ENCODE peak calls at places on chromosomes 1 and 21, in nine cellular contexts. R is astrocyte, N is neural progenitor cell, F is fibroblast of lung, A is OCI-LY7, O is mammary epithelial cell, L is HCT116, B is K562, M is hepatocyte. U is an unnamed sample.

GRCh38 chr1:41239988-41240610 is 2.0 kb downstream of the SCMH1 start:
- DNase-seq in R (peak; percentile 53), N (no peak), F (peak; percentile 64), A (peak; percentile 55), O (peak; percentile 59), L (no peak), B (no peak), M (peak; percentile 57), U (peak; percentile 9)

GRCh38 chr1:28123461-28123961 is 35.1 kb upstream of the EYA3 start:
- DNase-seq in R (peak; percentile 92), N (no peak), F (peak; percentile 93), A (no peak), O (peak; percentile 86), L (no peak), B (no peak), M (no peak), U (peak; percentile 77)

GRCh38 chr1:182616130-182617074 is 12.2 kb upstream of the RGS16 start:
- DNase-seq in R (peak; percentile 49), N (peak; percentile 81), F (peak; percentile 57), A (peak; percentile 86), O (peak; percentile 6), L (no peak), B (no peak), M (peak; percentile 69), U (no peak)

GRCh38 chr21:40631201-40631600 is 215.8 kb downstream of the DSCAM start:
- DNase-seq in R (peak; percentile 83), N (no peak), F (peak; percentile 88), A (no peak), O (peak; percentile 13), L (no peak), B (no peak), M (no peak), U (no peak)

GRCh38 chr1:150577557-150578277 is 1.7 kb downstream of the MCL1 start:
- DNase-seq in R (no peak), N (no peak), F (peak; percentile 34), A (peak; percentile 50), O (no peak), L (no peak), B (peak; percentile 24), M (peak; percentile 11), U (no peak)

GRCh38 chr1:155277896-155278688 is 829 bp downstream of the HCN3 start:
- DNase-seq in R (no peak), N (peak; percentile 91), F (peak; percentile 23), A (peak; percentile 75), O (peak; percentile 45), L (no peak), B (peak; percentile 87), M (peak; percentile 85), U (peak; percentile 55)

GRCh38 chr1:112905420-112906154 is 50.4 kb downstream of the SLC16A1 start:
- DNase-seq in R (no peak), N (no peak), F (no peak), A (no peak), O (no peak), L (no peak), B (no peak), M (peak; percentile 33), U (no peak)

GRCh38 chr1:178973671-178974091 is 52.0 kb upstream of the FAM20B start:
- DNase-seq in R (peak; percentile 8), N (no peak), F (peak; percentile 18), A (peak; percentile 65), O (no peak), L (no peak), B (no peak), M (no peak), U (no peak)

GRCh38 chr1:29269356-29269755 is 33.0 kb downstream of the PTPRU start:
- DNase-seq in R (no peak), N (no peak), F (no peak), A (no peak), O (no peak), L (no peak), B (no peak), M (no peak), U (no peak)

GRCh38 chr21:26506951-26507350 is 66.1 kb downstream of the CYYR1 start:
- DNase-seq in R (peak; percentile 42), N (no peak), F (peak; percentile 54), A (no peak), O (peak; percentile 86), L (no peak), B (no peak), M (peak; percentile 11), U (no peak)

GRCh38 chr1:9394010-9394409 is 101.3 kb downstream of the SPSB1 start:
- DNase-seq in R (no peak), N (no peak), F (no peak), A (no peak), O (no peak), L (no peak), B (no peak), M (no peak), U (no peak)

GRCh38 chr1:113934511-113935055 is 5.5 kb downstream of the HIPK1 start:
- DNase-seq in R (no peak), N (no peak), F (no peak), A (no peak), O (no peak), L (no peak), B (no peak), M (no peak), U (no peak)

GRCh38 chr1:113934006-113934405 is 4.9 kb downstream of the HIPK1 start:
- DNase-seq in R (no peak), N (no peak), F (no peak), A (no peak), O (no peak), L (no peak), B (no peak), M (no peak), U (no peak)

GRCh38 chr1:113935970-113936369 is 6.8 kb downstream of the HIPK1 start:
- DNase-seq in R (no peak), N (no peak), F (no peak), A (no peak), O (no peak), L (no peak), B (no peak), M (no peak), U (no peak)

GRCh38 chr1:113937146-113937545 is 8.0 kb downstream of the HIPK1 start:
- DNase-seq in R (no peak), N (no peak), F (peak; percentile 8), A (peak; percentile 52), O (no peak), L (no peak), B (no peak), M (no peak), U (no peak)

GRCh38 chr1:113935176-113935575 is 6.1 kb downstream of the HIPK1 start:
- DNase-seq in R (no peak), N (no peak), F (no peak), A (no peak), O (no peak), L (no peak), B (no peak), M (no peak), U (no peak)
- TF ChIP-seq CTCF in R (no peak), N (no peak), F (no peak), A (no peak), O (no peak), L (no peak), B (no peak), M (no peak), U (no peak)

GRCh38 chr21:37393786-37394185 is 27.2 kb downstream of the DYRK1A start:
- DNase-seq in R (no peak), N (no peak), F (no peak), A (no peak), O (no peak), L (no peak), B (no peak), M (no peak), U (no peak)
- H3K4me1 ChIP-seq in R (no peaks in the 10 kb centered on the region), N (peaks cover 29% of the 10 kb centered on the region), F (no peaks in the 10 kb centered on the region), A (no peaks in the 10 kb centered on the region), O (no peaks in the 10 kb centered on the region), L (no peaks in the 10 kb centered on the region), B (peaks cover 10% of the 10 kb centered on the region), M (no peaks in the 10 kb centered on the region), U (no peaks in the 10 kb centered on the region)

DNA sequence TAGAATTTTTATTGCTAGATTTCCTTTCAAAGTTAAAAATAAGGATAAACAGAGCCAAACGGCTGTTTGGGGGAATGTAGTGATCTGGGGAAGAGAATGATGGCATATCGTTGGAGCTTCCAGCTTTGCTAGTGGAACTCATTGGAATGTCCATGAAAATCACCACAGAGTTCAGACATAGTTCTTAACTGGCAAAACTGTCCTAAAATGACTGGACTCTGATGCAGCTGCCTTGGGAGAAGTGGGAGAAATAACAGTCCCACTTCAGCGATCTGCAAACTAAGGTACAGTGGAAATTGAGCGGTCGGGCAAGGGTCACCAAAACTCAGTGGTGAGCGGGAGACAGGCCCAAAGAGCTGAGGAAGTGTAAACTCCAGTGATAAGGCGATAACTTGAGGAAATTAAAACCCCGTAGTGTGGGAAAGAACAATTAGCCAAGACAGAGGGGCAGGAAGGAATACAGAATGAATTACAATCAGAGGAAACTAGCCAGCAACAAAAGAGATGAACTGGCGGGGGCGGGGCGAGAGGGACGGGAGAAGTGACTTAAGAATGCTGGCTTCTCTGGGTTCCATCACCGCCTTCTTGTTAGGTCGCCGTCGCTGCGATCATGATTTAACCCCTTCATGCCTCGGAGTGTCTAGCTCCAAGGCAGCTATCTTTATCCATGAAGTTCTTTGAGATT is 89.8 kb upstream of the ARHGAP29 start:
- DNase-seq in R (peak; percentile 72), N (peak; percentile 84), F (peak; percentile 77), A (no peak), O (no peak), L (peak; percentile 84), B (no peak), M (peak; percentile 28), U (peak; percentile 83)
- H2AFZ ChIP-seq in R (peak overlapping the region; percentile 51), N (peak overlapping the region; percentile 83), F (peak overlapping the region; percentile 58), A (no peak overlapping the region), O (peak overlapping the region; percentile 74), L (no peak overlapping the region), B (no peak overlapping the region), M (no peak overlapping the region), U (peak overlapping the region; percentile 19)

DNA sequence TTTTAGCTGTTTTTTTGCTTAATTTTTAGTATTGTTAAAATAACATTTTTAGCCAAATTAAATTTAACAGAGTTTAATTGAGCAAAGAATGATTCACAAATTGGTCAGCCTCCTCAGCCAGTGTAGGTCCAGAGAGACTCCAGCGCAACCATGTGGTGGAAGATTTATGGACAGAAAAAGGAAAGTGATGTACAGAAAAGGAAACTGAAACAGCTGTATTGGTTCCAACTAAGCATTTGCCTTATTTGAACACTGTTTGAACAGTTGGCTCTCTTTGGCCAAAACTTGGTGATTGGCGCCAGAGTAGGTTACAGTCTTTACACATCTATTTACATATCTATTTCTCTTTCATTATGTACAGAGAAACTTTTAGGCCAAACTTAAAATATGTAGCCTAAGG is 19.4 kb downstream of the RPS6KC1 start:
- DNase-seq in R (peak; percentile 69), N (no peak), F (peak; percentile 71), A (peak; percentile 19), O (peak; percentile 49), L (no peak), B (no peak), M (peak; percentile 23), U (no peak)
- TF ChIP-seq CTCF in R (peak; percentile 14), N (peak; percentile 15), F (peak; percentile 13), A (peak; percentile 33), O (peak; percentile 48), L (peak; percentile 2), B (peak; percentile 75), M (peak; percentile 33), U (no peak)

GRCh38 chr1:205594846-205595245 is 37.0 kb downstream of the ELK4 start:
- DNase-seq in R (no peak), N (no peak), F (no peak), A (peak; percentile 67), O (no peak), L (no peak), B (no peak), M (no peak), U (no peak)
- H3K4me1 ChIP-seq in R (peaks cover 24% of the 10 kb centered on the region), N (no peaks in the 10 kb centered on the region), F (peaks cover 10% of the 10 kb centered on the region), A (peaks cover 68% of the 10 kb centered on the region), O (peaks cover 37% of the 10 kb centered on the region), L (no peaks in the 10 kb centered on the region), B (peaks cover 3% of the 10 kb centered on the region), M (peaks cover 10% of the 10 kb centered on the region), U (peaks cover 4% of the 10 kb centered on the region)

GRCh38 chr1:219928791-219929118 is 398 bp upstream of the SLC30A10 start:
- DNase-seq in R (no peak), N (no peak), F (no peak), A (no peak), O (no peak), L (no peak), B (no peak), M (no peak), U (no peak)
- H2AFZ ChIP-seq in R (peak overlapping the region; percentile 94), N (peak overlapping the region; percentile 99), F (no peak overlapping the region), A (no peak overlapping the region), O (peak overlapping the region; percentile 72), L (no peak overlapping the region), B (peak overlapping the region; percentile 88), M (peak overlapping the region; percentile 73), U (no peak overlapping the region)